ENCODE peak calls at places on chromosomes 4 and X, in four cellular contexts. D is stimulated activated CD4-positive, alpha-beta T cell treated with anti-CD3 and anti-CD28 coated beads, Interleukin-4, amount 100 ng/mL, for 4 hours; T is brain pericyte; P is activated T-cell treated with anti-CD3 and anti-CD28 coated beads for 1 hour. U is an unnamed sample.
A peak's percentile ranks its signal among the peaks of the same experiment; 100 is the strongest.

GRCh38 chr4:72846280-72847111 is 223.0 kb downstream of the COX18 start:
- DNase-seq in D (no peak), T (no peak), P (no peak), U (no peak)

GRCh38 chr4:4776335-4776734 is 83.1 kb upstream of the MSX1 start:
- DNase-seq in P (no peak), D (no peak), T (no peak), U (no peak)

GRCh38 chrX:10725071-10725470 is 104.7 kb upstream of the MID1 start:
- DNase-seq in T (no peak), P (no peak), D (no peak), U (no peak)

GRCh38 chrX:56222473-56223000 is 9.6 kb upstream of the KLF8 start:
- DNase-seq in T (no peak), P (no peak), D (no peak), U (no peak)

GRCh38 chrX:110341189-110342035 is 17.2 kb upstream of the RTL9 start:
- DNase-seq in P (no peak), T (no peak), D (no peak), U (no peak)

GRCh38 chr4:56139241-56139827 is 190.6 kb downstream of the CEP135 start:
- DNase-seq in P (no peak), D (no peak), T (no peak), U (no peak)

GRCh38 chrX:29257516-29257915 is 670.3 kb downstream of the IL1RAPL1 start:
- DNase-seq in T (peak; percentile 31), P (no peak), D (no peak), U (no peak)

GRCh38 chr4:705278-706082 is at the start of gene PCGF3:
- DNase-seq in D (peak; percentile 94), T (peak; percentile 81), P (peak; percentile 96), U (peak; percentile 68)

GRCh38 chr4:89158884-89159503 is 47.7 kb downstream of the TIGD2 start:
- DNase-seq in P (no peak), D (no peak), T (peak; percentile 8), U (no peak)

GRCh38 chr4:77538574-77539157 is 67.0 kb upstream of the CXCL13 start:
- DNase-seq in D (no peak), P (no peak), T (no peak), U (no peak)

GRCh38 chrX:45479835-45480422 is 279.3 kb upstream of the DIPK2B start:
- DNase-seq in P (no peak), D (no peak), T (no peak), U (no peak)

GRCh38 chr4:99221980-99222379 is 2.9 kb upstream of the ADH6 start:
- DNase-seq in D (no peak), P (no peak), T (no peak), U (no peak)

GRCh38 chr4:26729027-26729426 is 131.6 kb upstream of the STIM2 start:
- DNase-seq in T (no peak), P (no peak), D (no peak), U (no peak)

GRCh38 chr4:179709961-179710624 is 2267.9 kb upstream of the AGA start:
- DNase-seq in T (no peak), D (no peak), P (no peak), U (no peak)

GRCh38 chr4:60847614-60848013 is 352.5 kb upstream of the ADGRL3 start:
- DNase-seq in D (no peak), P (no peak), T (no peak), U (no peak)

GRCh38 chr4:37715889-37716402 is 29.8 kb upstream of the RELL1 start:
- DNase-seq in T (no peak), P (no peak), D (no peak), U (peak; percentile 43)

GRCh38 chrX:1466232-1466661 is 13.5 kb upstream of the ASMTL start:
- DNase-seq in T (no peak), P (no peak), D (no peak), U (no peak)

GRCh38 chr4:118265312-118266144 is 87.3 kb downstream of the PRSS12 start:
- DNase-seq in T (no peak), P (no peak), D (peak; percentile 15), U (no peak)

GRCh38 chr4:53119685-53120084 is 246.2 kb downstream of the SCFD2 start:
- DNase-seq in P (no peak), D (no peak), T (no peak), U (no peak)

GRCh38 chrX:69493193-69493592 is 10.9 kb upstream of the NALF2 start:
- DNase-seq in P (no peak), T (no peak), D (no peak), U (no peak)

GRCh38 chr4:173277340-173277739 is 56.8 kb downstream of the HMGB2 start:
- DNase-seq in D (no peak), T (no peak), P (no peak), U (no peak)

GRCh38 chrX:53288173-53288572 is 6.8 kb upstream of the IQSEC2 start:
- DNase-seq in T (no peak), P (no peak), D (no peak), U (no peak)

GRCh38 chrX:107935664-107936433 is 46.3 kb downstream of the TEX13B start:
- DNase-seq in D (no peak), T (no peak), P (no peak), U (no peak)

GRCh38 chrX:16278927-16279326 is 111.6 kb downstream of the MAGEB17 start:
- DNase-seq in T (no peak), D (no peak), P (no peak), U (no peak)

GRCh38 chr4:137283737-137284136 is 248.6 kb downstream of the PCDH18 start:
- DNase-seq in P (no peak), T (no peak), D (no peak), U (no peak)

GRCh38 chr4:101933855-101934254 is 143.3 kb downstream of the BANK1 start:
- DNase-seq in D (no peak), P (no peak), T (no peak), U (no peak)

GRCh38 chr4:151694819-151695730 is 65.7 kb downstream of the GATB start:
- DNase-seq in T (no peak), D (no peak), P (no peak), U (no peak)

GRCh38 chr4:40940317-40940720 is 190.6 kb downstream of the NSUN7 start:
- DNase-seq in T (no peak), P (no peak), D (no peak), U (no peak)

GRCh38 chr4:180664766-180665368 is 1578.3 kb upstream of the TENM3 start:
- DNase-seq in D (peak; percentile 10), T (peak; percentile 7), P (peak; percentile 25), U (peak; percentile 25)

GRCh38 chrX:72712094-72712755 is 1.9 kb downstream of the PHKA1 start:
- DNase-seq in T (no peak), P (no peak), D (no peak), U (no peak)

GRCh38 chrX:74506310-74507115 is 85.2 kb downstream of the SLC16A2 start:
- DNase-seq in T (no peak), D (no peak), P (no peak), U (peak; percentile 42)

GRCh38 chr4:75666299-75666698 is 6.9 kb downstream of the G3BP2 start:
- DNase-seq in D (no peak), T (no peak), P (no peak), U (no peak)

GRCh38 chrX:77595848-77596247 is 148.7 kb downstream of the FGF16 start:
- DNase-seq in P (no peak), D (no peak), T (no peak), U (no peak)

GRCh38 chr4:10118355-10119004 is 1.9 kb upstream of the WDR1 start:
- DNase-seq in P (no peak), D (peak; percentile 25), T (no peak), U (peak; percentile 26)